ENCODE peak calls at places on chromosomes 16 and 17, in six cellular contexts. D is AG10803, U is body of pancreas, Z is ovary, R is OCI-LY7, X is cardiac muscle cell. E is an unnamed sample.

GRCh38 chr16:21169249-21169981 is 10.9 kb downstream of the LDAF1 start:
- DNase-seq in D (peak), U (no peak), Z (no peak), R (no peak), X (no peak), E (no peak)

GRCh38 chr16:79882292-79882995 is 281.9 kb upstream of the MAF start:
- DNase-seq in D (no peak), U (no peak), Z (no peak), R (no peak), X (no peak), E (no peak)

GRCh38 chr17:46842835-46843234 is 8.5 kb upstream of the WNT9B start:
- DNase-seq in D (no peak), U (no peak), Z (no peak), R (no peak), X (no peak), E (no peak)

GRCh38 chr16:12356622-12357365 is 380.3 kb downstream of the SNX29 start:
- DNase-seq in D (no peak), U (no peak), Z (no peak), R (peak), X (no peak), E (no peak)

GRCh38 chr16:83113317-83113716 is 486.5 kb downstream of the CDH13 start:
- DNase-seq in D (peak), U (peak), Z (no peak), R (peak), X (peak), E (peak)

GRCh38 chr16:70713342-70713741 is 27.5 kb upstream of the MTSS2 start:
- DNase-seq in D (no peak), U (no peak), Z (no peak), R (no peak), X (no peak), E (no peak)

GRCh38 chr16:30018731-30019158 is 4.3 kb upstream of the C16orf92 start:
- DNase-seq in D (no peak), U (no peak), Z (no peak), R (no peak), X (no peak), E (no peak)

GRCh38 chr17:4501295-4501949 is 2.7 kb downstream of the SPNS2 start:
- DNase-seq in D (no peak), U (no peak), Z (no peak), R (no peak), X (no peak), E (no peak)

GRCh38 chr16:4263504-4264436 is 9.1 kb downstream of the TFAP4 start:
- DNase-seq in D (peak), U (peak), Z (peak), R (peak), X (peak), E (peak)

GRCh38 chr17:58969156-58969555 is 137.5 kb downstream of the TRIM37 start:
- DNase-seq in D (no peak), U (peak), Z (no peak), R (no peak), X (no peak), E (no peak)

GRCh38 chr17:33469911-33470310 is 176.8 kb upstream of the ASIC2 start:
- DNase-seq in D (peak), U (peak), Z (no peak), R (no peak), X (peak), E (no peak)

GRCh38 chr17:57016764-57017116 is 38.8 kb downstream of the SCPEP1 start:
- DNase-seq in D (peak), U (no peak), Z (no peak), R (no peak), X (no peak), E (no peak)

GRCh38 chr16:80804451-80805383 is at the start of gene CDYL2:
- DNase-seq in D (peak), U (peak), Z (peak), R (peak), X (peak), E (peak)

GRCh38 chr17:50171371-50172071 is 5.7 kb downstream of the SGCA start:
- DNase-seq in D (no peak), U (no peak), Z (no peak), R (no peak), X (no peak), E (no peak)

GRCh38 chr16:87819282-87819681 is 50.0 kb downstream of the SLC7A5 start:
- DNase-seq in D (no peak), U (no peak), Z (no peak), R (no peak), X (no peak), E (no peak)

GRCh38 chr17:80872999-80873951 is 118.4 kb upstream of the CHMP6 start:
- DNase-seq in D (no peak), U (no peak), Z (no peak), R (no peak), X (no peak), E (peak)

GRCh38 chr16:10752843-10753523 is 9.3 kb downstream of the NUBP1 start:
- DNase-seq in D (no peak), U (peak), Z (no peak), R (peak), X (no peak), E (no peak)

GRCh38 chr16:49441366-49441780 is 67.8 kb downstream of the C16orf78 start:
- DNase-seq in D (no peak), U (peak), Z (no peak), R (peak), X (peak), E (peak)

GRCh38 chr16:31351937-31352315 is 3.0 kb upstream of the ITGAX start:
- DNase-seq in D (no peak), U (peak), Z (no peak), R (no peak), X (no peak), E (no peak)

GRCh38 chr17:42363767-42364585 is 24.3 kb downstream of the STAT3 start:
- DNase-seq in D (no peak), U (no peak), Z (no peak), R (no peak), X (peak), E (no peak)

GRCh38 chr17:81484195-81484979 is 28.2 kb downstream of the ACTG1 start:
- DNase-seq in D (peak), U (peak), Z (peak), R (peak), X (peak), E (peak)

GRCh38 chr16:52553322-52553721 is 6.4 kb upstream of the TOX3 start:
- DNase-seq in D (no peak), U (no peak), Z (no peak), R (no peak), X (no peak), E (no peak)
- TF ChIP-seq CTCF in D (no peak), U (no peak), Z (no peak), R (peak), X (no peak), E (peak)

DNA sequence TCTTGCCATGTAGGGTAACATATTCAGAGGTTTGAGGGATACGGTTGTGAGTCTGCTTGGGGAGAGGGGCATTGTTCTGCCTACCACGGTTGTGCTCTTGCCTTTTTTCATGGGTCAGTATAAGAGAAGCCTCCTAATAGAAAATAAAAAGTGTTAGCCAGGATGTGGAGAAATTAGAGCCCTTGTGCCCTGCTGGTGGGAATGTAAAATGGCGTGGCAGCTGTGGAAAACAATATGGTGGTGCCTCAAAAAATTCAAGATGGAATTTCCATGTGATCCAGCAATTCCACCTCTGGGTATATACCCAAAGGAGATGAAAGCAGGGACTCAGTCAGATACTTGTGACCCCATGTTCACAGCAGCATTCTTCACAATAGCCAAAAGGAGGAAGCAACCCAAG is 14.2 kb upstream of the LRRC75A start:
- DNase-seq in D (no peak), U (no peak), Z (no peak), R (no peak), X (no peak), E (no peak)
- TF ChIP-seq CTCF in D (peak), U (no peak), Z (no peak), R (no peak), X (peak), E (peak)

GRCh38 chr17:64180089-64180488 is 50.1 kb upstream of the ERN1 start:
- DNase-seq in D (peak), U (no peak), Z (no peak), R (no peak), X (peak), E (no peak)
- TF ChIP-seq CTCF in D (peak), U (no peak), Z (no peak), R (no peak), X (peak), E (no peak)

DNA sequence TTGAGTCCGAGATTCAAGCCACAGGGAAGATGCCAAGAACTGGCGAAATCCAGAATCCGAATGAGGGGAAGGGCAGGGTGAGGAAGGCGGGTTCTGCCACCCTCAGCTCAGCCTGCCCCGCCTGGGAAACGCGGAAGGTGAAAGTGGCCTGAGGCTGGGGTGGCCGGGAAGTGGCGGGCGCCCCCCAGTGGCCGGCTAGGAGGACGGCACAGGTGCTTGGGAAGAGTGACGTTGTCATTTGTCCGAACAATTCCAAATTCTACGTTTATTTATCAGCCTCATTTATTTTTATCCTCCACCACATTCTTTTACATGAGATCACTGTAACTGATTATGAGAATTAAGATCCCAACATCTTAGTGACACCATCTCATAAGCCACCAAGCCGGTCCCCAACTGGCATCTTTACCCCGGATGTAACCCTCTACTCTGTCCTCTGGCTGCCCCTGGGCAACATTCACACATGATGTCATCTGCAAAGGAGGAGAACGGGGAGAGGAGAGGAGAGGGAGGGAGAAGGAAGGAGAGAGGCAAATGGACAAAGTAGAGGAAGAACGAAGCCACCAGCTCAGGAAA is 21.3 kb downstream of the SRCIN1 start:
- DNase-seq in D (peak), U (peak), Z (no peak), R (peak), X (peak), E (peak)
- TF ChIP-seq CTCF in D (peak), U (peak), Z (peak), R (peak), X (peak), E (peak)

DNA sequence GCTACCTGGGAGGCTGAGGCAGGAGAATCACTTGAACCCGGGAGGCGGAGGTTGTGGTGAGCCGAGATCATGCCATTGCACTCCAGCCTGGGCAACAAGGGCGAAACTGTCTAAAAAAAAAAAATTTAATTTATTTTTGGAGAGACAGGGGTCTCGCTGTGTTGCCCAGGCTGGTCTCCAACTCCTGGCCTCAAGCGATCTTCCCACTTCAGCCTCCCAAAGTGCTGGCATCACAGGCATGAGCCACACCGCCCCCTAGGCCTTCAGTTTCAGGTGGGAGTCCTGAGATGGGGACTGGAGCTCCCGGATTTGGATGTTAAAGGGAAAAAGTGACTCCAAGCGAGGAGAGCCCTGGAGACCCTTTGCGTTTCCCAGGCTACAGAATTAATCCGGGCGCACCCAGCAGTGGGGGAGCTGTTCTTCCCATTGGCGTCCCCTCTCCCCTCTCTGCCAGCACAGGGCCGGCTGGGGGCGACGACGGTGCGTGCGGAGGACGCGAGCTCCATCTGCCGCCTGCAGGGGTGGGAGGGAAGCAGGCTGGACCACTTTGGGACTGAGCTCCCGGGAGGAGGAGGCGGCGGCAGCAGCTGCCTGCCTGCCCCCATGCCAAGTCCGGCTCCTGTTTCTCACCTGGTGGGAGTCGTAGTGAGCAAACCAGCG is 49.3 kb upstream of the USP7 start:
- DNase-seq in D (no peak), U (no peak), Z (no peak), R (no peak), X (peak), E (peak)
- TF ChIP-seq CTCF in D (no peak), U (no peak), Z (no peak), R (no peak), X (no peak), E (peak)

GRCh38 chr17:61205931-61206330 is 193.7 kb upstream of the TBX2 start:
- DNase-seq in D (no peak), U (no peak), Z (no peak), R (no peak), X (no peak), E (no peak)

GRCh38 chr17:61209099-61209439 is 190.6 kb upstream of the TBX2 start:
- DNase-seq in D (no peak), U (no peak), Z (no peak), R (no peak), X (no peak), E (no peak)

GRCh38 chr17:61206922-61207321 is 192.7 kb upstream of the TBX2 start:
- DNase-seq in D (no peak), U (no peak), Z (no peak), R (no peak), X (no peak), E (no peak)

GRCh38 chr17:61209524-61209923 is 190.1 kb upstream of the TBX2 start:
- DNase-seq in D (no peak), U (no peak), Z (no peak), R (no peak), X (no peak), E (no peak)

GRCh38 chr17:61208301-61209098 is 191.1 kb upstream of the TBX2 start:
- DNase-seq in D (no peak), U (peak), Z (no peak), R (no peak), X (peak), E (no peak)
- TF ChIP-seq CTCF in D (no peak), U (no peak), Z (no peak), R (no peak), X (no peak), E (no peak)

GRCh38 chr17:36674278-36674650 is 72.9 kb downstream of the MRM1 start:
- DNase-seq in D (no peak), U (no peak), Z (no peak), R (no peak), X (no peak), E (no peak)

GRCh38 chr17:36673637-36674277 is 72.4 kb downstream of the MRM1 start:
- DNase-seq in D (no peak), U (no peak), Z (no peak), R (no peak), X (no peak), E (no peak)

GRCh38 chr17:36675786-36676185 is 74.4 kb downstream of the MRM1 start:
- DNase-seq in D (no peak), U (no peak), Z (no peak), R (no peak), X (no peak), E (no peak)

GRCh38 chr17:36673068-36673467 is 71.7 kb downstream of the MRM1 start:
- DNase-seq in D (no peak), U (no peak), Z (no peak), R (no peak), X (no peak), E (no peak)

DNA sequence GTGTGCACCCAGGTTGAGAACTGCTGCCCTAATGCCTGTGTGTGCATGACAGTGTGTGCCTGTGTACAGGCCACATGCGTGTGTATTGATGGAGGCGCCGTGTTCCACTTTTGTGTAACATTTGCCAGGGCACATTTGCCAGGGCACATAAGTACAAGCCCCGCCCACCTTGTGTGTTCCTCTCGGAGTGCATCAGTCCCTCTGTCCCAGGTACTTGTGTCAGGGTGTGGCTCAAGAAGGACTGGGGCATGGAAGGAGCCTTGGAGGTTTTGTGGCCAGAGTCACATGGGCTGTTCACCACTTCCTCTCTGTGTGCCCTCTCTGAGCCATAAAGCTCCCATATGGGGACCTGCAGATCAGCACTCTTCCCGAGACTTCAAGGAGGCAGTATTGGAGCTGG is 73.9 kb downstream of the MRM1 start:
- DNase-seq in D (no peak), U (no peak), Z (no peak), R (no peak), X (no peak), E (no peak)
- TF ChIP-seq CTCF in D (no peak), U (no peak), Z (no peak), R (no peak), X (no peak), E (no peak)

GRCh38 chr17:45227631-45228120 is 6.0 kb downstream of the FMNL1 start:
- DNase-seq in D (no peak), U (no peak), Z (no peak), R (peak), X (no peak), E (no peak)
- TF ChIP-seq CTCF in D (no peak), U (no peak), Z (no peak), R (no peak), X (no peak), E (no peak)

DNA sequence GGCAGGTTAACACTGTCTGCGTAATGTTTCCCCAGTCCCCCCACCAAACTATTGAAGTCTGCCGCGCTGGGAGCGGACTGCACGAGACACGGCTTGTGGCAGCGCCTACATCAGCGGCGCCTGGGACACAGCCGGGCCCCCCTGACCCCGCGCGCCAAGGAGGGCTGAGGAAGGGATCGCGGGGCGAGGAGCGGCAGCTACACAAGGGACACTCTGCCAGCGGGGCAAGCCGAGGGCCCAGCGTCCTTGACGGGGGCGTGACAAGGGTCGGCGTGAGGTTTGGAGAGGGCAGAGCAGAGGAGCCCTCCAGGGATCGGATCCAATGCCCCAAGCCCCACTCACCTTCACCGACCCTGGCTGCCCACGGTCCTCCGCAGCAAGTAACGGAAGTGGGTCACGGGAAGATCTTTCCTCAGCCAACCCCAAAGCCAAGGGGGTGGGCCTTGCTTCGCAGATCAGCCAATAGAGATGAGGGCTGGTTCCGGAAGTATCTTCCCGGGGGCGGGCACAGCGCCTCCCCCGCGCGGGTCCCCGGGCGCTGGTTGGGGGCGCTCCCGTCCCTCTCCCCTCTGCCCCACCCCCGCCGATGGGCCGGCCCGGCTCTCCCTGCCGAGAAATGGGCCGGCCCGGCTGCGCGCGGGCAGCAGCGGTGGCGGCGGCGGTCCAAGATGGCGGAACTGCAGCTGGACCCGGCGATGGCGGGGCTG is at the start of the genes ATP5PD and KCTD2:
- DNase-seq in D (peak), U (peak), Z (peak), R (peak), X (peak), E (peak)
- TF ChIP-seq CTCF in D (no peak), U (no peak), Z (no peak), R (peak), X (no peak), E (no peak)

E was measured in neural crest cell.